ENCODE peak calls at places on chromosome 3, in five cellular contexts. B is sigmoid colon, T is tibial nerve, C is HAP-1, R is HCT116. M is an unnamed sample.

GRCh38 chr3:183597959-183598358 is 37.5 kb upstream of the KLHL24 start:
- DNase-seq in B (no peak), T (no peak), C (no peak), R (no peak), M (no peak)

GRCh38 chr3:140727886-140728285 is 50.0 kb downstream of the TRIM42 start:
- DNase-seq in B (no peak), T (no peak), C (no peak), R (no peak), M (no peak)

GRCh38 chr3:138188013-138188352 is 882 bp downstream of the ARMC8 start:
- DNase-seq in B (peak; percentile 66), T (no peak), C (no peak), R (no peak), M (no peak)

GRCh38 chr3:17290894-17291293 is 406.1 kb downstream of the PLCL2 start:
- DNase-seq in B (no peak), T (no peak), C (no peak), R (no peak), M (no peak)

GRCh38 chr3:133058243-133058642 is 20.1 kb downstream of the TMEM108 start:
- DNase-seq in B (no peak), T (no peak), C (no peak), R (no peak), M (peak; percentile 49)

GRCh38 chr3:180875071-180875698 is 37.3 kb upstream of the FXR1 start:
- DNase-seq in B (no peak), T (no peak), C (no peak), R (no peak), M (no peak)

GRCh38 chr3:172083995-172084409 is 44.6 kb downstream of the FNDC3B start:
- DNase-seq in B (no peak), T (no peak), C (no peak), R (no peak), M (no peak)

GRCh38 chr3:49017978-49018706 is at the start of gene DALRD3:
- DNase-seq in B (peak; percentile 81), T (peak; percentile 51), C (peak; percentile 82), R (peak; percentile 79), M (peak; percentile 87)

GRCh38 chr3:45566951-45567411 is 27.6 kb upstream of the LIMD1 start:
- DNase-seq in B (peak; percentile 60), T (no peak), C (no peak), R (no peak), M (no peak)

GRCh38 chr3:173398111-173398479 is 551 bp downstream of the NLGN1 start:
- DNase-seq in B (no peak), T (no peak), C (no peak), R (no peak), M (no peak)

GRCh38 chr3:73073091-73073707 is 11.7 kb downstream of the EBLN2 start:
- DNase-seq in B (no peak), T (no peak), C (no peak), R (no peak), M (no peak)

GRCh38 chr3:32493437-32494414 is 8.9 kb downstream of the CMTM6 start:
- DNase-seq in B (no peak), T (no peak), C (no peak), R (no peak), M (no peak)

GRCh38 chr3:46660543-46661523 is 32.6 kb downstream of the ALS2CL start:
- DNase-seq in B (peak; percentile 54), T (no peak), C (no peak), R (no peak), M (peak; percentile 49)

GRCh38 chr3:190621971-190622370 is 108.1 kb downstream of the IL1RAP start:
- DNase-seq in B (no peak), T (no peak), C (no peak), R (no peak), M (no peak)

GRCh38 chr3:47542614-47543173 is 29.2 kb upstream of the ELP6 start:
- DNase-seq in B (peak; percentile 82), T (no peak), C (no peak), R (no peak), M (no peak)

GRCh38 chr3:62373714-62374333 is 474 bp upstream of the FEZF2 start:
- DNase-seq in B (no peak), T (no peak), C (no peak), R (no peak), M (peak; percentile 58)

GRCh38 chr3:62376187-62376720 is 2.9 kb upstream of the FEZF2 start:
- DNase-seq in B (no peak), T (no peak), C (no peak), R (no peak), M (no peak)

GRCh38 chr3:62374375-62374876 is 1.1 kb upstream of the FEZF2 start:
- DNase-seq in B (no peak), T (no peak), C (no peak), R (no peak), M (peak; percentile 67)

GRCh38 chr3:62376906-62377865 is 3.8 kb upstream of the FEZF2 start:
- DNase-seq in B (no peak), T (no peak), C (no peak), R (no peak), M (peak; percentile 80)

GRCh38 chr3:62375655-62376054 is 2.3 kb upstream of the FEZF2 start:
- DNase-seq in B (no peak), T (no peak), C (no peak), R (no peak), M (peak; percentile 51)
- H3K9me3 ChIP-seq in B (no peaks in the 10 kb centered on the region), T (no peaks in the 10 kb centered on the region), C (no peaks in the 10 kb centered on the region), R (no peaks in the 10 kb centered on the region), M (no peaks in the 10 kb centered on the region)

GRCh38 chr3:7015683-7016440 is 154.9 kb downstream of the GRM7 start:
- DNase-seq in B (no peak), T (no peak), C (no peak), R (peak; percentile 6), M (no peak)
- H3K9me3 ChIP-seq in B (no peaks in the 10 kb centered on the region), T (no peaks in the 10 kb centered on the region), C (no peaks in the 10 kb centered on the region), R (no peaks in the 10 kb centered on the region), M (peaks cover 14% of the 10 kb centered on the region)

GRCh38 chr3:26198609-26199008 is 408.7 kb downstream of the OXSM start:
- DNase-seq in B (no peak), T (no peak), C (no peak), R (no peak), M (no peak)

GRCh38 chr3:26191556-26191955 is 401.7 kb downstream of the OXSM start:
- DNase-seq in B (no peak), T (no peak), C (no peak), R (no peak), M (no peak)

DNA sequence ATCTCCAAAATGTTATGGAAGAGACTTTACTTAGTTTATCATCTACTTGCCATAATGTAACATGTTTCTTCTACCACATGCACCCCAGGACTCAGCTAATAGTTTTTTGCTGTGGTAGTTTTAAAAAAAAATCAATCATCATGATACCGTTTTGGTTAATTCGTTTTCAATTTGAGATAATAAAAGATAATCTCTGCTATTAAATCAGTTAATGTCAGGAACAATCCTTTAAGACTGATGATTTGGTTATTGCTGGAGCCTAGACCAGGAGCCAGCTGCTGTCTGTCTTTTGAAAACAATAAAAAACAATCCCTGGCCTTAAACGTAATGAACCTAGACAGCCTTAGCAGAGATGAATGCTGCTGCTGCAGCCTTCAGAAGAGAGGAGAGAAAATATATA is 403.7 kb downstream of the OXSM start:
- DNase-seq in B (no peak), T (no peak), C (no peak), R (no peak), M (no peak)
- H3K9me3 ChIP-seq in B (no peaks in the 10 kb centered on the region), T (no peaks in the 10 kb centered on the region), C (peaks cover 2% of the 10 kb centered on the region), R (no peaks in the 10 kb centered on the region), M (peaks cover 7% of the 10 kb centered on the region)

DNA sequence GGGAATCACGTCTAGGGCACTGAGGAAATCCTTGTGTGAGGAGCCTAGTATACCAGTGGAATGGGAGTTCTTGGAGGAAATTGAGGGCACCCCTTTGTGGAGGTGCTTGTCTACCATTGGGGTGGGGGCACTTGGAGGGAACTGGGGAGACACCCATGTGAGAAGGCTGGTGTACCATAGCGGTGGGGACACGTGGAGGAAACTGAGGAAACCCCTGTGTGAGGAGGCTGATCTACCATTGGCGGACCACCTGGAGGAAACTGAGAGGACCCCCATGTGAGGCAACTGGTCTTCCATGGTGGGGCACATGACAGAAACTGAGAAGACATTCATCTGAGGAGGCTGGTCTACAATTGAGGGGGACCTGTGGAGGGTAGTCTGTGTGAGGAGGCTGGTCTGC is 164.5 kb downstream of the FBLN2 start:
- DNase-seq in B (peak; percentile 46), T (no peak), C (peak; percentile 6), R (no peak), M (peak; percentile 17)
- H3K9me3 ChIP-seq in B (no peaks in the 10 kb centered on the region), T (no peaks in the 10 kb centered on the region), C (no peaks in the 10 kb centered on the region), R (no peaks in the 10 kb centered on the region), M (no peaks in the 10 kb centered on the region)

DNA sequence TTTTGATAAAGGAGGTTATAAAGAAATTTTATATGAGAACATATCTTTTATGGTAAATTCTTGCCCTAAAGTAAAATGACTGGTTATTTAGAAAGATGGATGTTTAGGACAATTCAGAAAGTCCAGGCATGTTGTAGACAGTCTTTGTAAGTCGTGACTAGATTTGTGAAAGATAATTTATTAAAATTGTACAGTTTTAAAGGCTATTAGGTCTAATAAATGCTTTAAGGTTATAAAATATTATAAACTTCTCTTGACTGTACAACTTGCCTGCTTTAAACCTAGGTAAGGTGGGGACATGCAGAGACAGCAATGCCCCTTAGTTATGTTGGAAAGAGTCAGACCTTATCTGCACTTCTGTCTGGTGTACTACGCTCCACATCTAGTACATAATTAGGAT is 933.5 kb downstream of the SI start:
- DNase-seq in B (no peak), T (no peak), C (no peak), R (no peak), M (no peak)
- H3K9me3 ChIP-seq in B (peaks cover 10% of the 10 kb centered on the region), T (no peaks in the 10 kb centered on the region), C (peaks cover 3% of the 10 kb centered on the region), R (no peaks in the 10 kb centered on the region), M (peaks cover 57% of the 10 kb centered on the region)